ENCODE peak calls at places on chromosomes 5 and 9, in six cellular contexts. S is uterus, T is HepG2, Q is GM23338, F is endothelial cell of umbilical vein, A is fibroblast of the aortic adventitia. K is an unnamed sample.

GRCh38 chr9:34518110-34518616 is 4.6 kb downstream of the ENHO start:
- DNase-seq in S (no peak), T (no peak), Q (no peak), F (no peak), A (no peak), K (no peak)

GRCh38 chr5:149561848-149562247 is 10.6 kb upstream of the CSNK1A1 start:
- DNase-seq in S (peak), T (peak), Q (peak), F (peak), A (peak), K (no peak)

GRCh38 chr5:143434261-143435206 is 31.0 kb upstream of the NR3C1 start:
- DNase-seq in S (no peak), T (no peak), Q (no peak), F (no peak), A (peak), K (no peak)

GRCh38 chr9:123302348-123303214 is 34.2 kb upstream of the STRBP start:
- DNase-seq in S (no peak), T (no peak), Q (no peak), F (peak), A (no peak), K (no peak)

GRCh38 chr5:154618696-154619095 is 136.5 kb upstream of the LARP1 start:
- DNase-seq in S (no peak), T (no peak), Q (no peak), F (no peak), A (no peak), K (no peak)

GRCh38 chr5:9370256-9370655 is 175.6 kb downstream of the SEMA5A start:
- DNase-seq in S (no peak), T (no peak), Q (no peak), F (no peak), A (peak), K (no peak)

GRCh38 chr9:69674741-69675438 is 2.7 kb upstream of the APBA1 start:
- DNase-seq in S (no peak), T (no peak), Q (no peak), F (peak), A (peak), K (no peak)

GRCh38 chr5:60522299-60522915 is 177.6 kb downstream of the DEPDC1B start:
- DNase-seq in S (no peak), T (no peak), Q (no peak), F (peak), A (peak), K (no peak)

GRCh38 chr9:130017035-130017909 is 25.7 kb downstream of the FNBP1 start:
- DNase-seq in S (no peak), T (no peak), Q (no peak), F (no peak), A (peak), K (no peak)

GRCh38 chr5:121688126-121688525 is 163.6 kb upstream of the FTMT start:
- DNase-seq in S (no peak), T (no peak), Q (no peak), F (no peak), A (no peak), K (no peak)

GRCh38 chr5:133882801-133883200 is 85.6 kb downstream of the C5orf15 start:
- DNase-seq in S (no peak), T (no peak), Q (no peak), F (no peak), A (no peak), K (no peak)

GRCh38 chr5:3101561-3101960 is 350.1 kb upstream of the IRX2 start:
- DNase-seq in S (no peak), T (no peak), Q (peak), F (no peak), A (no peak), K (no peak)

GRCh38 chr9:16161469-16161868 is 608.6 kb downstream of the CCDC171 start:
- DNase-seq in S (no peak), T (no peak), Q (no peak), F (no peak), A (no peak), K (no peak)

GRCh38 chr5:114308017-114308416 is 53.9 kb upstream of the KCNN2 start:
- DNase-seq in S (no peak), T (no peak), Q (peak), F (no peak), A (no peak), K (no peak)

GRCh38 chr9:77023726-77024125 is 4.3 kb downstream of the FOXB2 start:
- DNase-seq in S (no peak), T (no peak), Q (no peak), F (no peak), A (no peak), K (peak)

GRCh38 chr9:127519301-127520166 is 68.2 kb downstream of the LRSAM1 start:
- DNase-seq in S (peak), T (no peak), Q (no peak), F (peak), A (peak), K (peak)

GRCh38 chr9:131557855-131558548 is 12.7 kb downstream of the PRRT1B start:
- DNase-seq in S (no peak), T (no peak), Q (no peak), F (no peak), A (no peak), K (no peak)

GRCh38 chr5:9324348-9325056 is 221.4 kb downstream of the SEMA5A start:
- DNase-seq in S (peak), T (no peak), Q (no peak), F (no peak), A (peak), K (no peak)

GRCh38 chr9:134712922-134713321 is 71.3 kb downstream of the COL5A1 start:
- DNase-seq in S (no peak), T (no peak), Q (no peak), F (no peak), A (peak), K (no peak)

GRCh38 chr5:150946351-150946905 is 41.6 kb upstream of the ZNF300 start:
- DNase-seq in S (peak), T (no peak), Q (no peak), F (peak), A (peak), K (no peak)

GRCh38 chr5:463952-464351 is 21.0 kb downstream of the EXOC3 start:
- DNase-seq in S (no peak), T (no peak), Q (no peak), F (no peak), A (no peak), K (no peak)

GRCh38 chr5:43432486-43433365 is 20.5 kb upstream of the CCL28 start:
- DNase-seq in S (no peak), T (peak), Q (no peak), F (no peak), A (peak), K (peak)

GRCh38 chr5:161233553-161233952 is 313.0 kb downstream of the GABRB2 start:
- DNase-seq in S (no peak), T (no peak), Q (no peak), F (no peak), A (no peak), K (no peak)

GRCh38 chr5:141338538-141339306 is at the start of gene PCDHGA2:
- DNase-seq in S (no peak), T (peak), Q (peak), F (peak), A (peak), K (no peak)
- TF ChIP-seq CTCF in S (peak), T (peak), Q (peak), F (peak), A (peak), K (no peak)

DNA sequence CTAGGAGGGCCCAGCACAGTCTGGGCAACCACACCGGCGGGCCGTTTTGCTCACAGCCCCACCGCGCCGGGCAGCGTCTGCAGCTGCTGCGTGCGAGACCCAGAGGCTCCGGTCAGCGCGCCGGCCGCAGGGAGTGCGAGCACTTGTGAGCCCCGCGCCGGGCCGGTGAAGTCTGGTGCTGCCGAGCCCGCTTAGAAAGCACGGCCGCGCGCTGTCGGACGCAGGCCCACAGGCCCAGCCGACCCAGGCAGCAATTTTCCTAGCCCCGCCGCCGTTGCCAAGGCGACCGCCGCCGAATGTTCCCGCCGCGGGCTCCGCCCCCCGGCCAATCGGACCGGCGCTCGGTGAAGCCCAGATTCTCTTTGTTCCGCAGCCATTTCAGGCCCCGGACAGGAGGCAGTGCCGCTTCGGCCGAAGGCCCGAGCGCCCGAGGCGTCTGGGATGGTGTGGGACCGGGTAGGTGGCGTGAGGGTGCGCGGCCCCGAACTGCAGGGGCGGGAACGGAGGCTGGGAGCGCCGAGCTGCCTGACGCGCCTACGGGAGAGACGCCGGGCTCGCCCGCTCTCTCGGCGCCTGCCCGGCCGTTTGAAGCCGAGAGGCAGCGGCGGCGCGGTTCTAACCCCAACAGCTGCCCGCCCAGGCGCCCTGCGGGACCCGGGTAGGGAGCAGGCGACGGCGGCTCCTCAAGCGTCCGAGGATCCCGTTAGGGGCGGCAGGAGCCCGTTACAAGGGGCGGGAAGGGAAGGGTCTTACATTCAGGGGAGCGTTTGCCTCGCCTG is at the start of gene TNPO1:
- DNase-seq in S (peak), T (peak), Q (peak), F (peak), A (peak), K (peak)
- TF ChIP-seq CTCF in S (peak), T (no peak), Q (no peak), F (no peak), A (no peak), K (no peak)

GRCh38 chr5:168874713-168875380 is 295.7 kb upstream of the PANK3 start:
- DNase-seq in S (no peak), T (no peak), Q (peak), F (no peak), A (no peak), K (no peak)
- TF ChIP-seq CTCF in S (no peak), T (no peak), Q (peak), F (no peak), A (peak), K (peak)

GRCh38 chr5:74935752-74936091 is 69.5 kb upstream of the FAM169A start:
- DNase-seq in S (no peak), T (no peak), Q (no peak), F (peak), A (no peak), K (no peak)

GRCh38 chr5:74938250-74938649 is 72.1 kb upstream of the FAM169A start:
- DNase-seq in S (no peak), T (no peak), Q (no peak), F (no peak), A (no peak), K (no peak)

GRCh38 chr5:74940782-74941363 is 74.7 kb upstream of the FAM169A start:
- DNase-seq in S (no peak), T (no peak), Q (no peak), F (no peak), A (no peak), K (no peak)

DNA sequence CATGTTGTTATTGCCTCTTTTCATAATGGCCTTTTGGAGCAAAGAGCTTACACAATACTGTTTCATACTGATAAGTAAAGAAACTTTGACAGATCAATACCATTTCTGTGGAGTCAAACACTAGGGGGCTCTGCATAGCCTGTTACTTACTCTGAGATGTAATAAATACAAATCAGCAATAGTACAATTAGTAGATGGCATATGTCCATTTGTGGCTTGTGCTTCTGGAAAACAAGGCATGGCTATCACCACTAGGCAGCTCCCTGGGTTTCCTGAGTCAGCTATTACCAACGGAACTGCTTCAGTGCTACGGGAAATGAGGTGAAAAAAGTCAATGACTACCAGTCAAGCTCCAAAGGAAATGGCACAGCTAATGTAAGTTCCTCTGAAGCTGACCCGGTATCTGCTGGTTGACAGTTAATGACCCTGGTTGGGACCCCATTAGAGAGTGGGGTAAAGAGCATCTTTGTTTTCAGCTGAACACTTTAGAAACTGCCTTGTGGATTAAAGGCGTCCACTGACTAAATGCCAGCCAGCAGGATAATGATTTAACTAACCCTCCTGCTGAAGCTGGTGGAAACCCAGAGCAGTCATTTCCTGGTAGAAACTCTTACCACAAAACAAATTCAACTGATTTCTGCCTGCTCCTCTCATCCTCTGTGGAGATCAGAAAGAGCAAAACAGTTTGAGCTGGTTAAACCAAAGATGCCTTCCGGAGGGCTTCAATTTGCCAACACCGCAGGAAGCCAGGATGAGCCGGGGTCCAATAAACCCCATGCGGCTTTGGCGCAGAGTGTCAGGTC is 69.0 kb upstream of the FAM169A start:
- DNase-seq in S (peak), T (peak), Q (peak), F (peak), A (peak), K (no peak)
- TF ChIP-seq CTCF in S (peak), T (peak), Q (peak), F (peak), A (peak), K (peak)

GRCh38 chr5:176540956-176541337 is 3.7 kb upstream of the RNF44 start:
- DNase-seq in S (no peak), T (no peak), Q (no peak), F (no peak), A (no peak), K (no peak)

GRCh38 chr5:176543428-176544182 is 5.5 kb upstream of the CDHR2 start:
- DNase-seq in S (peak), T (no peak), Q (peak), F (no peak), A (peak), K (no peak)

GRCh38 chr5:176542135-176542595 is 5.0 kb upstream of the RNF44 start:
- DNase-seq in S (no peak), T (no peak), Q (no peak), F (no peak), A (no peak), K (no peak)

GRCh38 chr5:176541338-176542134 is 4.3 kb upstream of the RNF44 start:
- DNase-seq in S (peak), T (peak), Q (peak), F (peak), A (no peak), K (no peak)

GRCh38 chr5:176542596-176543427 is 5.6 kb upstream of the RNF44 start:
- DNase-seq in S (no peak), T (no peak), Q (peak), F (no peak), A (no peak), K (no peak)
- TF ChIP-seq CTCF in S (peak), T (peak), Q (no peak), F (peak), A (no peak), K (peak)

GRCh38 chr9:109903515-109904138 is 123.6 kb downstream of the PALM2AKAP2 start:
- DNase-seq in S (peak), T (peak), Q (peak), F (peak), A (peak), K (no peak)
- TF ChIP-seq CTCF in S (peak), T (peak), Q (peak), F (peak), A (peak), K (peak)